ENCODE peak calls at places on chromosomes 5 and 9, in ten cellular contexts. O is stimulated activated CD4-positive, alpha-beta T cell treated with anti-CD3 and anti-CD28 coated beads, Interleukin-4, amount 100 ng/mL, for 4 hours; E is transverse colon; Q is iPS-NIHi11; S is brain microvascular endothelial cell; M is NCI-H69; K is HTR-8/SVneo; U is fibroblast of mammary gland; L is NCI-H1436 treated with DMSO at 0.1 percent for 48 hours; I is NCI-H774. Z is an unnamed sample.

GRCh38 chr5:107893642-107894041 is 222.9 kb upstream of the EFNA5 start:
- DNase-seq in O (no peak), E (no peak), Q (no peak), S (no peak), M (peak; percentile 73), K (no peak), U (peak; percentile 75), L (no peak), I (no peak), Z (peak; percentile 66)

GRCh38 chr9:33170464-33171156 is 3.5 kb upstream of the B4GALT1 start:
- DNase-seq in O (peak; percentile 37), E (peak; percentile 66), Q (peak; percentile 51), S (no peak), M (peak; percentile 91), K (peak; percentile 53), U (peak; percentile 49), L (no peak), I (peak; percentile 26), Z (peak; percentile 44)

GRCh38 chr5:88692979-88693932 is 189.7 kb downstream of the MEF2C start:
- DNase-seq in O (no peak), E (no peak), Q (no peak), S (no peak), M (peak; percentile 88), K (no peak), U (no peak), L (no peak), I (no peak), Z (no peak)

GRCh38 chr9:137085918-137086530 is 761 bp upstream of the MAN1B1 start:
- DNase-seq in O (peak; percentile 37), E (peak; percentile 54), Q (no peak), S (no peak), M (peak; percentile 51), K (no peak), U (peak; percentile 47), L (no peak), I (no peak), Z (peak; percentile 32)

GRCh38 chr9:134669556-134669955 is 28.0 kb downstream of the COL5A1 start:
- DNase-seq in O (no peak), E (no peak), Q (no peak), S (no peak), M (no peak), K (no peak), U (peak; percentile 61), L (no peak), I (no peak), Z (no peak)

GRCh38 chr5:176185133-176185733 is 53.0 kb upstream of the SIMC1 start:
- DNase-seq in O (no peak), E (no peak), Q (no peak), S (no peak), M (peak; percentile 96), K (no peak), U (peak; percentile 33), L (no peak), I (no peak), Z (peak; percentile 43)

GRCh38 chr9:3936520-3937235 is 363.2 kb downstream of the GLIS3 start:
- DNase-seq in O (no peak), E (no peak), Q (no peak), S (no peak), M (peak; percentile 87), K (no peak), U (no peak), L (no peak), I (peak; percentile 84), Z (no peak)

GRCh38 chr9:113708821-113709713 is 167.0 kb upstream of the ZNF618 start:
- DNase-seq in O (no peak), E (no peak), Q (no peak), S (no peak), M (no peak), K (no peak), U (no peak), L (no peak), I (no peak), Z (no peak)

GRCh38 chr5:57940236-57940635 is 457.6 kb upstream of the ACTBL2 start:
- DNase-seq in O (no peak), E (no peak), Q (no peak), S (no peak), M (no peak), K (no peak), U (no peak), L (no peak), I (no peak), Z (no peak)

GRCh38 chr9:101476576-101477208 is 41.1 kb upstream of the ALDOB start:
- DNase-seq in O (no peak), E (no peak), Q (no peak), S (no peak), M (no peak), K (no peak), U (no peak), L (no peak), I (no peak), Z (no peak)

GRCh38 chr5:1480217-1480616 is 35.0 kb upstream of the SLC6A3 start:
- DNase-seq in O (no peak), E (peak; percentile 51), Q (no peak), S (no peak), M (no peak), K (no peak), U (peak; percentile 18), L (no peak), I (no peak), Z (no peak)

GRCh38 chr5:61916621-61917620 is 389.1 kb upstream of the KIF2A start:
- DNase-seq in O (no peak), E (no peak), Q (no peak), S (no peak), M (no peak), K (peak; percentile 6), U (no peak), L (no peak), I (no peak), Z (peak; percentile 63)

GRCh38 chr5:134647750-134648424 is 698 bp upstream of the SEC24A start:
- DNase-seq in O (peak; percentile 3), E (peak; percentile 11), Q (no peak), S (no peak), M (peak; percentile 37), K (no peak), U (peak; percentile 57), L (no peak), I (no peak), Z (no peak)

GRCh38 chr9:26725573-26725972 is 167.0 kb downstream of the CAAP1 start:
- DNase-seq in O (no peak), E (no peak), Q (no peak), S (no peak), M (peak; percentile 42), K (no peak), U (peak; percentile 77), L (no peak), I (no peak), Z (peak; percentile 3)

GRCh38 chr9:38708759-38709158 is 11.2 kb downstream of the FAM240B start:
- DNase-seq in O (no peak), E (no peak), Q (no peak), S (peak; percentile 42), M (peak; percentile 14), K (no peak), U (peak; percentile 9), L (no peak), I (no peak), Z (peak; percentile 71)

GRCh38 chr5:989961-990530 is 18.6 kb upstream of the NKD2 start:
- DNase-seq in O (no peak), E (peak; percentile 43), Q (peak; percentile 71), S (no peak), M (no peak), K (no peak), U (peak; percentile 40), L (no peak), I (no peak), Z (no peak)

GRCh38 chr5:138949988-138950387 is 74.9 kb upstream of the LRRTM2 start:
- DNase-seq in O (no peak), E (no peak), Q (no peak), S (no peak), M (no peak), K (no peak), U (no peak), L (no peak), I (no peak), Z (no peak)

GRCh38 chr5:72161951-72162350 is 54.7 kb downstream of the MAP1B start:
- DNase-seq in O (no peak), E (no peak), Q (no peak), S (no peak), M (no peak), K (no peak), U (no peak), L (no peak), I (no peak), Z (no peak)

GRCh38 chr9:122371851-122372250 is 1.0 kb downstream of the PTGS1 start:
- DNase-seq in O (no peak), E (no peak), Q (no peak), S (no peak), M (no peak), K (no peak), U (no peak), L (no peak), I (no peak), Z (no peak)

GRCh38 chr5:148228392-148228984 is 9.8 kb upstream of the MARCOL start:
- DNase-seq in O (no peak), E (no peak), Q (no peak), S (no peak), M (no peak), K (no peak), U (no peak), L (no peak), I (no peak), Z (no peak)

GRCh38 chr5:123718238-123718637 is 206.3 kb downstream of the CSNK1G3 start:
- DNase-seq in O (no peak), E (no peak), Q (no peak), S (no peak), M (no peak), K (no peak), U (no peak), L (no peak), I (no peak), Z (no peak)

GRCh38 chr5:50863771-50864170 is 197.3 kb downstream of the PARP8 start:
- DNase-seq in O (no peak), E (no peak), Q (no peak), S (no peak), M (no peak), K (no peak), U (no peak), L (no peak), I (no peak), Z (no peak)

GRCh38 chr5:151706906-151707305 is 20.2 kb upstream of the SPARC start:
- DNase-seq in O (no peak), E (no peak), Q (no peak), S (no peak), M (no peak), K (no peak), U (peak; percentile 64), L (no peak), I (no peak), Z (peak; percentile 86)

GRCh38 chr5:151098185-151098813 is 17.5 kb upstream of the TNIP1 start:
- DNase-seq in O (no peak), E (no peak), Q (no peak), S (no peak), M (no peak), K (no peak), U (no peak), L (no peak), I (no peak), Z (no peak)

GRCh38 chr9:6761306-6761705 is 3.5 kb downstream of the KDM4C start:
- DNase-seq in O (no peak), E (no peak), Q (no peak), S (no peak), M (no peak), K (no peak), U (no peak), L (no peak), I (no peak), Z (no peak)

GRCh38 chr9:126510564-126510963 is 103.2 kb upstream of the LMX1B start:
- DNase-seq in O (no peak), E (no peak), Q (no peak), S (no peak), M (no peak), K (no peak), U (no peak), L (no peak), I (no peak), Z (no peak)

GRCh38 chr5:54470677-54471076 is 15.2 kb downstream of the HSPB3 start:
- DNase-seq in O (no peak), E (no peak), Q (no peak), S (peak; percentile 60), M (no peak), K (no peak), U (peak; percentile 62), L (no peak), I (no peak), Z (no peak)

GRCh38 chr9:137044502-137045177 is 1.3 kb downstream of the NPDC1 start:
- DNase-seq in O (no peak), E (peak; percentile 67), Q (no peak), S (no peak), M (peak; percentile 91), K (no peak), U (no peak), L (no peak), I (peak; percentile 18), Z (no peak)

Z was measured in HT1080.